ENCODE peak calls at places on chromosome 19, in nine cellular contexts. L, A, P, J, S, G, W, Y and B are unnamed samples.
A peak's percentile ranks its signal among the peaks of the same experiment; 100 is the strongest.

GRCh38 chr19:787551-787950 is 9.7 kb upstream of the PTBP1 start:
- DNase-seq in L (no peak), A (no peak), P (no peak), J (no peak), S (no peak), G (no peak), W (no peak), Y (peak; percentile 37), B (peak; percentile 76)

GRCh38 chr19:53785196-53785889 is 38.8 kb downstream of the NLRP12 start:
- DNase-seq in L (no peak), A (no peak), P (no peak), J (no peak), S (no peak), G (no peak), W (no peak), Y (peak; percentile 82), B (no peak)

GRCh38 chr19:35845215-35846037 is 6.9 kb downstream of the NPHS1 start:
- DNase-seq in L (no peak), A (no peak), P (no peak), J (no peak), S (peak; percentile 77), G (peak; percentile 70), W (no peak), Y (no peak), B (peak; percentile 36)

GRCh38 chr19:1923319-1923718 is 17.7 kb upstream of the CSNK1G2 start:
- DNase-seq in L (peak; percentile 38), A (no peak), P (no peak), J (no peak), S (no peak), G (no peak), W (no peak), Y (no peak), B (no peak)

GRCh38 chr19:50514346-50515167 is 844 bp upstream of the ASPDH start:
- DNase-seq in L (no peak), A (peak; percentile 37), P (no peak), J (peak; percentile 68), S (no peak), G (no peak), W (no peak), Y (no peak), B (peak; percentile 59)

GRCh38 chr19:10915511-10916091 is 12.8 kb downstream of the YIPF2 start:
- DNase-seq in L (no peak), A (no peak), P (peak; percentile 10), J (no peak), S (no peak), G (peak; percentile 22), W (peak; percentile 71), Y (peak; percentile 97), B (no peak)

GRCh38 chr19:57192993-57193392 is 1.7 kb downstream of the ZNF264 start:
- DNase-seq in L (no peak), A (no peak), P (no peak), J (no peak), S (no peak), G (no peak), W (no peak), Y (no peak), B (no peak)

GRCh38 chr19:16363852-16364230 is 39.2 kb downstream of the KLF2 start:
- DNase-seq in L (no peak), A (no peak), P (no peak), J (no peak), S (no peak), G (no peak), W (no peak), Y (no peak), B (no peak)

GRCh38 chr19:245457-245856 is 45.7 kb downstream of the PLPP2 start:
- DNase-seq in L (no peak), A (no peak), P (no peak), J (no peak), S (no peak), G (no peak), W (no peak), Y (no peak), B (no peak)